ENCODE peak calls at places on chromosomes 13 and 19, in six cellular contexts. L is lower lobe of right lung, V is thyroid gland, G is tibial nerve, F is thoracic aorta, B is esophagus squamous epithelium. C is an unnamed sample.

GRCh38 chr19:5340637-5341447 is at the start of gene PTPRS:
- DNase-seq in L (peak; percentile 69), V (peak; percentile 55), G (peak; percentile 38), F (no peak), B (no peak), C (peak; percentile 89)

GRCh38 chr13:59047546-59047945 is 1116.2 kb downstream of the DIAPH3 start:
- DNase-seq in L (no peak), V (no peak), G (no peak), F (no peak), B (no peak), C (no peak)

GRCh38 chr19:53874384-53874995 is 6.8 kb downstream of the MYADM start:
- DNase-seq in L (no peak), V (no peak), G (no peak), F (no peak), B (no peak), C (no peak)

GRCh38 chr19:33685541-33685940 is 63.8 kb downstream of the CHST8 start:
- DNase-seq in L (no peak), V (no peak), G (no peak), F (no peak), B (no peak), C (peak; percentile 1)

GRCh38 chr19:20276011-20276738 is 109.2 kb downstream of the ZNF486 start:
- DNase-seq in L (no peak), V (peak; percentile 68), G (no peak), F (no peak), B (no peak), C (no peak)

GRCh38 chr19:43311706-43312105 is 41.8 kb upstream of the CD177 start:
- DNase-seq in L (no peak), V (no peak), G (no peak), F (no peak), B (no peak), C (no peak)

GRCh38 chr13:19059016-19059780 is 122.4 kb downstream of the TUBA3C start:
- DNase-seq in L (no peak), V (no peak), G (no peak), F (no peak), B (no peak), C (no peak)

GRCh38 chr13:112014857-112015256 is 52.1 kb upstream of the SOX1 start:
- DNase-seq in L (no peak), V (no peak), G (no peak), F (no peak), B (no peak), C (no peak)

GRCh38 chr19:49692102-49692599 is 1.2 kb downstream of the CPT1C start:
- DNase-seq in L (no peak), V (no peak), G (no peak), F (no peak), B (no peak), C (peak; percentile 51)
- H3K27ac ChIP-seq in L (no peak overlapping the region), V (no peak overlapping the region), G (no peak overlapping the region), F (no peak overlapping the region), B (no peak overlapping the region), C (no peak overlapping the region)

GRCh38 chr13:79384022-79384610 is 21.9 kb downstream of the RBM26 start:
- DNase-seq in L (no peak), V (no peak), G (no peak), F (no peak), B (no peak), C (no peak)
- H3K27ac ChIP-seq in L (no peak overlapping the region), V (no peak overlapping the region), G (no peak overlapping the region), F (no peak overlapping the region), B (no peak overlapping the region), C (no peak overlapping the region)

GRCh38 chr19:7224205-7224833 is 69.9 kb downstream of the INSR start:
- DNase-seq in L (no peak), V (peak; percentile 79), G (peak; percentile 51), F (no peak), B (no peak), C (peak; percentile 66)
- H3K27ac ChIP-seq in L (no peak overlapping the region), V (peak overlapping the region; percentile 23), G (no peak overlapping the region), F (no peak overlapping the region), B (peak overlapping the region; percentile 76), C (peak overlapping the region; percentile 32)

DNA sequence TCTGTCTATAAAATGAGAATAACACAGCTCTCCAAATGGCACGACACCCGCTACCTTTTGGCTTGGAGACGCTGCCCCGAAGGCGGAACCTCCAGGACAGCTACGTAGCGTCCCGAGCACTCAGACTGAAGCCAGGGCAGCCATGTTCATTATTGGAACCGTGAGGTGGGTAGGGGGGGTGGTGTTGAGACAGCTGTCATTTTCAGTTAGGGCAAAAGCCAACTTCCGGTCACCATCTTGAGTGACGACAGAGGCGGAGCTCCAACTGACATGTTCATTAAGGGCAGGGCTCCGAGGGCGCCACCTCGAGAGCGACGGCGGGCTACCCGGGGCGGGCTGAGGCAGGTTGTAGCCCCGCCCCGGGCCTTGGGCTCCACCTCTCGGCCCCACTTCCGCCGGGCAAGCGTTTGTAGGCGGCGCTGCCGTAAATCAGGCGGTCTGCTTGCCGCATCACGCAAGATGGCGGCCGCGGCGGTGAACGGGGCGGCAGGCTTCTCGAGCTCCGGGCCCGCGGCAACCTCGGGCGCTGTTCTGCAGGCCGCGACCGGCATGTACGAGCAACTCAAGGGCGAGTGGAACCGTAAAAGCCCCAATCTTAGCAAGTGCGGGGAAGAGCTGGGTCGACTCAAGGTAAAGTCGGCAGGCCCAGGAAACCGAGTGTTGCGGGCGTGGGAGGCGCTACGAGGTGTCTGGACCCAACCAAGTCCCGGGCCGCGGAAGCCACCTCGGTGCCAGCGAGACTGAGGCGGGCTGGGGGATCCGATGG is at the start of gene PSMD8:
- DNase-seq in L (peak; percentile 100), V (peak; percentile 100), G (peak; percentile 98), F (peak; percentile 99), B (peak; percentile 97), C (peak; percentile 100)
- H3K27ac ChIP-seq in L (peak within 1 kb of the TSS; percentile 91), V (peak within 1 kb of the TSS; percentile 86), G (peak within 1 kb of the TSS; percentile 89), F (peak within 1 kb of the TSS; percentile 76), B (peak within 1 kb of the TSS; percentile 91), C (peak within 1 kb of the TSS; percentile 95)

DNA sequence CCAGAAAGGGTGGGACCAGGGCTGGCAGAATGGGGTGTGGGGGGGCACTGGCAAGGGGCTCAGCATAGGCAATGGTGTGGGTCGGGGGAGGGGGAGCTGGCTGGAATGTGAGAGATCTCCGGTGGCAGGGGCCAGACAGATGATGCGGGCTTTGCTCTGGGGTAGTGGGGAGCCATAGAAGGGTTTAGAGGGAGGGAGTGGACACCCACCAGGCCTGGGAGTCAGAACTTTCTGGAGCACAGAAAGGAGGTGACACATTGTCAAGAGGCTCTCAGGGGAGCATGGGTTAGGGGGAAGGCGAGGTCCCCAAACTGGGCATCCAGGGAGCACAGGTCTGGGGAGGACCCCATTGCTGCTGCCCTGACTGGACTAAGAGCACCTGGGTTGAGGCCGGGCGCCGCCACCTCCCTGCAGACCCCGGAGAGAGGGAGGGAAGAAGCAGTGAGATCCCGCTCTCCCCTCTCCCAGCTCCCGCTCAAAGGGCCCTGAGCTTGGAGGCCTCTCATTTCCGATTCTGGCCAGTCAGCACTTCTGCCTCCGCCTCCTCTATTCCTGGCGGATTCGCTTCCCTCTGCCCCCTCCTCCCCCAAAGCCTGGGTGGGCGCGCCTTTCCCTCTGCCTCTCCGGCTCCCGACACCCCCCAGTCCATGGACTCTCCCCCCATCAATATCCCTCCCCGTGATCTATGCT is 21.6 kb downstream of the SMIM24 start:
- DNase-seq in L (no peak), V (no peak), G (no peak), F (no peak), B (no peak), C (peak; percentile 86)
- H3K27ac ChIP-seq in L (peak overlapping the region; percentile 77), V (peak overlapping the region; percentile 89), G (peak overlapping the region; percentile 66), F (peak overlapping the region; percentile 94), B (peak overlapping the region; percentile 82), C (peak overlapping the region; percentile 49)

DNA sequence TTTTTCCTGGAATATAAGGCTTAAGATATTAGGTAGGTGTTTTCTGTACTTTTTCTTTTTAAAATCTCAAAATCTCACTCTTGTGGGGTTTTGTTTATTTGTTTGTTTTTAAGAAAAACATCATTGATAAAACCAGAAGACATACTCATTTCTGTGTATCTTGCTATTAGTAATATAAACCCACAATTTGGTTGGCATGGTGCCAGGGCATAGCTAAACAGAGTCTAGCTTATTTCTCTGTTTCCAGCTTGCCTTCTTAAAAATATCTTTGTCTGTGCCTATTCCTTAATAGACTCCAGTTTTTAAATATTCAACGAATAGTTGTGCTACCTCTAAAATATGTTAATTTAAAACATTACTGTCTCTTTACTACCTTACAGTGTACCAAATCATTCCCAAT is 1121.9 kb upstream of the PCDH20 start:
- DNase-seq in L (no peak), V (no peak), G (no peak), F (no peak), B (no peak), C (no peak)
- H3K27ac ChIP-seq in L (no peak overlapping the region), V (no peak overlapping the region), G (no peak overlapping the region), F (no peak overlapping the region), B (no peak overlapping the region), C (no peak overlapping the region)

C was measured in right cardiac atrium.